ENCODE peak calls at places on chromosome 20, in ten cellular contexts. A is T-cell; E is right cardiac atrium; L is Panc1; B is mucosa of descending colon; P is stimulated activated naive B cell treated with anti-CD40 and anti-IgM and Interleukin-4, amounts not matched to agents 10 μg/mL and 1 μg/mL and 100 μg/mL, for 72 hours; X is natural killer cell; Y is activated naive CD8-positive, alpha-beta T cell treated with anti-CD3 and anti-CD28 coated beads, Interleukin-2, amount 50 U/mL, for 24 hours; U is body of pancreas; I is WTC11. T is an unnamed sample.

GRCh38 chr20:62358728-62359490 is 8.2 kb downstream of the LAMA5 start:
- ATAC-seq in A (no peak), E (no peak), L (peak; percentile 3), B (no peak), P (no peak), X (no peak), Y (no peak), U (no peak), I (no peak), T (no peak)

GRCh38 chr20:3434232-3434631 is 26.8 kb upstream of the DNAAF9 start:
- ATAC-seq in A (no peak), E (no peak), L (no peak), B (no peak), P (peak; percentile 31), X (no peak), Y (no peak), U (no peak), I (no peak), T (no peak)

GRCh38 chr20:31633339-31633914 is 4.3 kb upstream of the COX4I2 start:
- ATAC-seq in A (no peak), E (no peak), L (peak; percentile 27), B (no peak), P (no peak), X (no peak), Y (no peak), U (no peak), I (no peak), T (peak; percentile 6)

GRCh38 chr20:35191419-35191818 is 19.5 kb downstream of the PROCR start:
- ATAC-seq in A (no peak), E (peak; percentile 66), L (no peak), B (no peak), P (no peak), X (no peak), Y (no peak), U (no peak), I (no peak), T (no peak)

GRCh38 chr20:6402026-6402425 is 279.2 kb upstream of the FERMT1 start:
- ATAC-seq in A (no peak), E (no peak), L (no peak), B (no peak), P (no peak), X (no peak), Y (no peak), U (no peak), I (no peak), T (no peak)

GRCh38 chr20:59643616-59644061 is 39.3 kb downstream of the PHACTR3 start:
- ATAC-seq in A (no peak), E (no peak), L (no peak), B (no peak), P (no peak), X (no peak), Y (no peak), U (no peak), I (no peak), T (no peak)

GRCh38 chr20:12434672-12435071 is 517.0 kb downstream of the BTBD3 start:
- ATAC-seq in A (no peak), E (no peak), L (no peak), B (no peak), P (no peak), X (no peak), Y (no peak), U (no peak), I (no peak), T (no peak)

GRCh38 chr20:57654363-57654997 is 34.3 kb upstream of the ZBP1 start:
- ATAC-seq in A (peak; percentile 67), E (peak; percentile 64), L (peak; percentile 84), B (peak; percentile 76), P (peak; percentile 91), X (peak; percentile 73), Y (peak; percentile 66), U (peak; percentile 78), I (peak; percentile 84), T (peak; percentile 64)